ENCODE peak calls at places on chromosomes 3 and 15, in seven cellular contexts. Q, G, L, J, B, M and C are unnamed samples.

GRCh38 chr3:39911465-39912309 is 102.3 kb downstream of the MYRIP start:
- DNase-seq in L (no peak), M (no peak), B (no peak), J (no peak), G (no peak), Q (no peak), C (no peak)

GRCh38 chr15:74787251-74788041 is 5.6 kb downstream of the CSK start:
- DNase-seq in B (peak), L (peak), M (peak), G (no peak), J (peak), Q (peak), C (peak)

GRCh38 chr15:28125673-28126651 is 26.8 kb upstream of the OCA2 start:
- DNase-seq in L (no peak), G (peak), J (no peak), B (peak), Q (no peak), M (no peak), C (no peak)

GRCh38 chr3:124859025-124859424 is 28.1 kb downstream of the ITGB5 start:
- DNase-seq in B (no peak), J (no peak), G (no peak), Q (no peak), L (no peak), M (no peak), C (no peak)

GRCh38 chr3:44995142-44995770 is 19.2 kb downstream of the EXOSC7 start:
- DNase-seq in L (no peak), J (no peak), B (no peak), Q (no peak), G (peak), M (no peak), C (no peak)

GRCh38 chr3:155070932-155071387 is 9.2 kb upstream of the MME start:
- DNase-seq in G (no peak), B (no peak), Q (no peak), J (no peak), L (no peak), M (no peak), C (no peak)

GRCh38 chr3:25690768-25691548 is 26.3 kb upstream of the TOP2B start:
- DNase-seq in L (no peak), B (no peak), G (no peak), M (no peak), Q (no peak), J (no peak), C (no peak)

GRCh38 chr3:129892857-129893615 is 475 bp downstream of the TMCC1 start:
- DNase-seq in G (peak), M (peak), J (peak), L (peak), Q (peak), B (no peak), C (peak)

GRCh38 chr3:150798122-150798618 is 35.2 kb upstream of the SIAH2 start:
- DNase-seq in B (no peak), L (no peak), G (no peak), M (no peak), Q (no peak), J (no peak), C (no peak)

GRCh38 chr3:130709671-130710070 is 37.0 kb downstream of the PIK3R4 start:
- DNase-seq in L (no peak), M (no peak), B (no peak), Q (no peak), J (no peak), G (no peak), C (no peak)

GRCh38 chr3:195195321-195196209 is 75.4 kb downstream of the XXYLT1 start:
- DNase-seq in J (no peak), G (no peak), L (peak), M (no peak), B (peak), Q (no peak), C (no peak)

GRCh38 chr3:69368129-69368741 is 17.7 kb downstream of the FRMD4B start:
- DNase-seq in L (no peak), Q (no peak), B (no peak), M (peak), G (no peak), J (no peak), C (peak)

GRCh38 chr3:185797993-185798830 is 26.6 kb downstream of the IGF2BP2 start:
- DNase-seq in M (no peak), B (no peak), G (no peak), Q (no peak), J (no peak), L (no peak), C (no peak)

GRCh38 chr15:37019479-37020433 is 80.6 kb downstream of the MEIS2 start:
- DNase-seq in L (no peak), B (peak), J (no peak), G (no peak), M (no peak), Q (no peak), C (no peak)

GRCh38 chr15:96307856-96308394 is 22.6 kb upstream of the NR2F2 start:
- DNase-seq in B (no peak), J (no peak), Q (no peak), M (no peak), G (no peak), L (no peak), C (no peak)

GRCh38 chr3:19947549-19948071 is 713 bp downstream of the RAB5A start:
- DNase-seq in J (peak), L (no peak), G (peak), M (peak), B (peak), Q (peak), C (peak)

GRCh38 chr3:126746395-126747177 is 42.5 kb downstream of the CHCHD6 start:
- DNase-seq in M (no peak), G (no peak), J (no peak), B (no peak), Q (no peak), L (no peak), C (no peak)

GRCh38 chr3:29284578-29284977 is 3.7 kb downstream of the RBMS3 start:
- DNase-seq in J (no peak), G (no peak), L (no peak), M (no peak), B (no peak), Q (no peak), C (no peak)

GRCh38 chr3:155449613-155450267 is 156.3 kb upstream of the STRIT1 start:
- DNase-seq in L (no peak), J (no peak), Q (no peak), M (no peak), B (no peak), G (no peak), C (no peak)

GRCh38 chr3:194577985-194578905 is 55.0 kb downstream of the TMEM44 start:
- DNase-seq in J (peak), G (no peak), L (no peak), B (no peak), M (no peak), Q (no peak), C (peak)

GRCh38 chr15:54482251-54482650 is 504.0 kb downstream of the UNC13C start:
- DNase-seq in M (no peak), J (no peak), B (no peak), L (no peak), G (no peak), Q (no peak), C (no peak)

GRCh38 chr15:99320374-99321215 is 69.3 kb downstream of the LRRC28 start:
- DNase-seq in B (no peak), M (no peak), G (peak), L (no peak), J (no peak), Q (no peak), C (no peak)

GRCh38 chr15:41502787-41503668 is 9.4 kb downstream of the ITPKA start:
- DNase-seq in L (no peak), B (no peak), G (no peak), Q (no peak), J (no peak), M (no peak), C (no peak)

GRCh38 chr3:169497567-169498257 is 165.8 kb downstream of the MECOM start:
- DNase-seq in J (no peak), L (no peak), Q (no peak), G (no peak), B (no peak), M (no peak), C (no peak)

GRCh38 chr3:120145498-120146285 is 51.4 kb upstream of the GSK3B start:
- DNase-seq in M (no peak), B (no peak), L (no peak), G (no peak), J (peak), Q (no peak), C (no peak)

GRCh38 chr3:114043205-114043604 is 13.1 kb downstream of the CCDC191 start:
- DNase-seq in B (no peak), Q (no peak), G (no peak), M (no peak), L (no peak), J (no peak), C (no peak)

GRCh38 chr3:38516669-38517068 is 20.5 kb downstream of the EXOG start:
- DNase-seq in M (no peak), G (no peak), J (no peak), L (no peak), B (no peak), Q (no peak), C (no peak)

GRCh38 chr3:50275996-50276761 is 2.7 kb upstream of the LSMEM2 start:
- DNase-seq in B (peak), G (no peak), M (no peak), J (peak), Q (no peak), L (no peak), C (peak)

GRCh38 chr3:186049001-186049400 is 59.9 kb downstream of the ETV5 start:
- DNase-seq in B (no peak), J (no peak), L (no peak), Q (no peak), M (no peak), G (no peak), C (no peak)

GRCh38 chr3:42656680-42657610 is 3.4 kb downstream of the ZBTB47 start:
- DNase-seq in L (no peak), Q (no peak), B (no peak), M (no peak), J (no peak), G (no peak), C (no peak)

GRCh38 chr15:85865070-85865684 is 70.5 kb upstream of the KLHL25 start:
- DNase-seq in G (peak), Q (no peak), B (peak), M (no peak), J (peak), L (no peak), C (peak)

GRCh38 chr15:56523521-56523920 is 58.6 kb upstream of the MNS1 start:
- DNase-seq in B (no peak), J (no peak), L (no peak), G (no peak), Q (no peak), M (no peak), C (no peak)

GRCh38 chr3:146256851-146257486 is 6.1 kb upstream of the PLSCR4 start:
- DNase-seq in J (no peak), Q (no peak), M (no peak), B (no peak), L (no peak), G (no peak), C (no peak)

GRCh38 chr15:98787936-98788757 is 139.8 kb downstream of the IGF1R start:
- DNase-seq in G (no peak), L (no peak), J (no peak), M (no peak), Q (no peak), B (no peak), C (no peak)

GRCh38 chr3:50299929-50300680 is 900 bp upstream of the HYAL3 start:
- DNase-seq in B (no peak), M (no peak), Q (no peak), G (no peak), J (no peak), L (peak), C (no peak)

GRCh38 chr3:46661776-46662766 is 31.4 kb downstream of the ALS2CL start:
- DNase-seq in Q (no peak), G (no peak), M (no peak), L (no peak), J (no peak), B (no peak), C (no peak)